ENCODE peak calls at places on chromosomes 5 and 9, in seven cellular contexts. X, Z, W, H, R, C and N are unnamed samples.

GRCh38 chr5:156396063-156396829 is 69.3 kb downstream of the SGCD start:
- DNase-seq in X (no peak), Z (peak; percentile 72), W (no peak), H (peak; percentile 16), R (no peak), C (no peak), N (no peak)

GRCh38 chr5:134649163-134649916 is 755 bp downstream of the SEC24A start:
- DNase-seq in X (peak; percentile 14), Z (no peak), W (no peak), H (no peak), R (no peak), C (peak; percentile 31), N (no peak)

GRCh38 chr5:158660726-158661125 is 439.0 kb downstream of the EBF1 start:
- DNase-seq in X (no peak), Z (peak; percentile 93), W (no peak), H (no peak), R (no peak), C (no peak), N (no peak)

GRCh38 chr5:177509361-177509951 is at the start of gene DOK3:
- DNase-seq in X (peak; percentile 66), Z (no peak), W (no peak), H (no peak), R (no peak), C (peak; percentile 41), N (no peak)

GRCh38 chr5:62931551-62931950 is 352.9 kb downstream of the LRRC70 start:
- DNase-seq in X (no peak), Z (no peak), W (no peak), H (no peak), R (no peak), C (no peak), N (no peak)

GRCh38 chr9:92966518-92966800 is 19.1 kb downstream of the FGD3 start:
- DNase-seq in X (no peak), Z (no peak), W (no peak), H (no peak), R (no peak), C (peak; percentile 14), N (no peak)

GRCh38 chr9:136117291-136118060 is 1.2 kb downstream of the TMEM250 start:
- DNase-seq in X (peak; percentile 72), Z (peak; percentile 19), W (no peak), H (no peak), R (no peak), C (peak; percentile 63), N (no peak)

GRCh38 chr9:110900917-110901316 is 137.4 kb downstream of the LPAR1 start:
- DNase-seq in X (no peak), Z (peak; percentile 31), W (no peak), H (no peak), R (no peak), C (no peak), N (no peak)

GRCh38 chr5:152113401-152113800 is 188.8 kb upstream of the GLRA1 start:
- DNase-seq in X (peak; percentile 22), Z (no peak), W (peak; percentile 11), H (no peak), R (no peak), C (no peak), N (no peak)

GRCh38 chr9:91839926-91840464 is 110.0 kb downstream of the ROR2 start:
- DNase-seq in X (peak; percentile 26), Z (no peak), W (no peak), H (no peak), R (no peak), C (no peak), N (no peak)

GRCh38 chr9:71797266-71797665 is 29.0 kb upstream of the CEMIP2 start:
- DNase-seq in X (no peak), Z (no peak), W (no peak), H (no peak), R (no peak), C (no peak), N (no peak)

GRCh38 chr9:114945601-114946000 is 15.2 kb upstream of the TNFSF8 start:
- DNase-seq in X (no peak), Z (no peak), W (no peak), H (no peak), R (no peak), C (no peak), N (no peak)

GRCh38 chr5:1654786-1655495 is 131.2 kb upstream of the LPCAT1 start:
- DNase-seq in X (no peak), Z (no peak), W (no peak), H (no peak), R (no peak), C (no peak), N (no peak)

GRCh38 chr5:125463441-125464092 is 717.1 kb upstream of the ZNF608 start:
- DNase-seq in X (no peak), Z (no peak), W (no peak), H (no peak), R (no peak), C (no peak), N (no peak)

GRCh38 chr9:127905788-127906191 is 6.4 kb upstream of the ST6GALNAC6 start:
- DNase-seq in X (peak; percentile 75), Z (no peak), W (no peak), H (no peak), R (no peak), C (no peak), N (no peak)

GRCh38 chr5:135878156-135878620 is 17.5 kb downstream of the IL9 start:
- DNase-seq in X (no peak), Z (peak; percentile 5), W (no peak), H (no peak), R (no peak), C (no peak), N (peak; percentile 27)

GRCh38 chr9:70587143-70587710 is 172.8 kb upstream of the KLF9 start:
- DNase-seq in X (no peak), Z (peak; percentile 74), W (no peak), H (peak; percentile 81), R (no peak), C (no peak), N (no peak)

GRCh38 chr5:59061377-59061776 is 478.5 kb downstream of the RAB3C start:
- DNase-seq in X (no peak), Z (no peak), W (no peak), H (peak; percentile 15), R (no peak), C (no peak), N (no peak)

GRCh38 chr5:75310212-75310611 is 26.8 kb upstream of the HMGCR start:
- DNase-seq in X (no peak), Z (no peak), W (no peak), H (no peak), R (no peak), C (no peak), N (no peak)

GRCh38 chr9:93588641-93589609 is 12.5 kb downstream of the PHF2 start:
- DNase-seq in X (no peak), Z (peak; percentile 35), W (no peak), H (no peak), R (no peak), C (no peak), N (peak; percentile 32)

GRCh38 chr5:123585871-123586270 is 73.9 kb downstream of the CSNK1G3 start:
- DNase-seq in X (no peak), Z (no peak), W (no peak), H (no peak), R (no peak), C (no peak), N (no peak)

GRCh38 chr5:124200381-124200780 is 546.1 kb downstream of the ZNF608 start:
- DNase-seq in X (no peak), Z (no peak), W (no peak), H (no peak), R (no peak), C (no peak), N (no peak)

GRCh38 chr5:160651682-160652645 is 200.0 kb downstream of the ATP10B start:
- DNase-seq in X (no peak), Z (no peak), W (no peak), H (no peak), R (no peak), C (no peak), N (no peak)

GRCh38 chr5:160643588-160643987 is 208.4 kb downstream of the ATP10B start:
- DNase-seq in X (no peak), Z (no peak), W (no peak), H (no peak), R (no peak), C (no peak), N (no peak)

GRCh38 chr5:160646033-160646432 is 206.0 kb downstream of the ATP10B start:
- DNase-seq in X (no peak), Z (no peak), W (no peak), H (no peak), R (no peak), C (no peak), N (no peak)

GRCh38 chr5:160649304-160649703 is 202.7 kb downstream of the ATP10B start:
- DNase-seq in X (peak; percentile 21), Z (no peak), W (no peak), H (no peak), R (peak; percentile 35), C (no peak), N (no peak)
- TF ChIP-seq CTCF in X (peak; percentile 39), Z (peak; percentile 26), W (no peak), H (no peak), R (peak; percentile 43), C (no peak), N (no peak)

DNA sequence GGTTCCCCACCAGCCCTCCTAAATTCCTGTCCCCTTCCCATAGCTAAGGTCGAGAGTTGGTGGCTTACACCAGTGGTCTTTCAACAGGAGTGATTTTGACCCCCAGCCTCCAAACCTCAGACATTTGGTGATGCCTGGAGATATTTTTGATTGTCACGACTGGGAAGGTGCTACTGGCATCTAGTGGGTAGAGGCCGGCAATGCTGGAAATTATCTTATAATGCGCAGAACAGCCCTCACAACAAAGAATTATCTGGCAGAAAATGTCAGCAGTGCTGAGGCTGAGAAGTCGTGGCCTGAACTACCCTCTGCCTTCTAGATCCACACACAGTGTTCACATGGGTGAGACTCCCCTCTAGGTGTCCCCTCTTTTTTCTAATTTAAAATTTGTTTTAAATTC is 69.6 kb downstream of the IL31RA start:
- DNase-seq in X (no peak), Z (peak; percentile 21), W (no peak), H (peak; percentile 13), R (no peak), C (no peak), N (no peak)
- TF ChIP-seq CTCF in X (peak; percentile 4), Z (peak; percentile 57), W (no peak), H (peak; percentile 62), R (no peak), C (no peak), N (no peak)

DNA sequence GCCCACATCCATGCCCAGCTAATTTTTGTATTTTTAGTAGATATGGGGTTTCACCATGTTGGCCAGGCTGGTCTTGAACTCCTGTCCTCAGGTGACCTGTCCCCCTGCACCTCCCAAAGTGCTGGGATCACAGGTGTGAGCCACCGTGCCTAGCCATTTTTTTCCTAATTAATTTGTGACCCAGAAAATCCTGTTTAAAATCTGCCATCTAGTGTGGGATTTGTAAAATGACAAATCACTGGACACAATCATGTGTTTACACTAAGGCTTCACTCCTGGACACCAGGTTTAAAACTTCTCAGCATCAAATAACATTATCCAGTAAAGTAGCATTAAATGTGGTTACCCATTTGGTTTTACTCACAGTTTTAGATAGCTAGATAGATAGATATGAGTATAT is 18.6 kb upstream of the KDM4C start:
- DNase-seq in X (peak; percentile 34), Z (peak; percentile 9), W (no peak), H (peak; percentile 13), R (no peak), C (no peak), N (no peak)
- TF ChIP-seq CTCF in X (peak; percentile 4), Z (peak; percentile 45), W (no peak), H (peak; percentile 73), R (no peak), C (no peak), N (no peak)

GRCh38 chr5:170892201-170892600 is 30.4 kb downstream of the RANBP17 start:
- DNase-seq in X (no peak), Z (peak; percentile 17), W (no peak), H (peak; percentile 60), R (no peak), C (no peak), N (no peak)

GRCh38 chr5:170896779-170897178 is 35.0 kb downstream of the RANBP17 start:
- DNase-seq in X (no peak), Z (peak; percentile 86), W (no peak), H (no peak), R (peak; percentile 85), C (peak; percentile 26), N (no peak)
- TF ChIP-seq CTCF in X (peak; percentile 36), Z (peak; percentile 55), W (no peak), H (peak; percentile 74), R (peak; percentile 77), C (no peak), N (peak; percentile 23)